ENCODE peak calls at places on chromosomes 16 and 17, in seven cellular contexts. One of them, this sample, is unnamed.

GRCh38 chr16:68452176-68452575 is 3.9 kb upstream of the SMPD3 start:
- DNase-seq in PC-9: no peak
- DNase-seq in osteoblast: peak
- DNase-seq in nephron progenitor cell: no peak
- DNase-seq in lower leg skin: no peak
- DNase-seq in uterus: no peak
- DNase-seq in astrocyte: no peak
- DNase-seq in this sample: no peak

GRCh38 chr16:73065617-73066313 is 17.8 kb upstream of the ZFHX3 start:
- DNase-seq in PC-9: no peak
- DNase-seq in osteoblast: peak
- DNase-seq in nephron progenitor cell: no peak
- DNase-seq in lower leg skin: no peak
- DNase-seq in uterus: no peak
- DNase-seq in astrocyte: no peak
- DNase-seq in this sample: no peak

GRCh38 chr16:73483076-73483791 is 435.3 kb upstream of the ZFHX3 start:
- DNase-seq in PC-9: no peak
- DNase-seq in osteoblast: no peak
- DNase-seq in nephron progenitor cell: no peak
- DNase-seq in lower leg skin: no peak
- DNase-seq in uterus: no peak
- DNase-seq in astrocyte: no peak
- DNase-seq in this sample: no peak

GRCh38 chr17:17358866-17359265 is 55.7 kb downstream of the NT5M start:
- DNase-seq in PC-9: no peak
- DNase-seq in osteoblast: peak
- DNase-seq in nephron progenitor cell: no peak
- DNase-seq in lower leg skin: no peak
- DNase-seq in uterus: peak
- DNase-seq in astrocyte: no peak
- DNase-seq in this sample: no peak

GRCh38 chr16:25009822-25010221 is 5.3 kb downstream of the ARHGAP17 start:
- DNase-seq in PC-9: no peak
- DNase-seq in osteoblast: no peak
- DNase-seq in nephron progenitor cell: no peak
- DNase-seq in lower leg skin: no peak
- DNase-seq in uterus: no peak
- DNase-seq in astrocyte: peak
- DNase-seq in this sample: no peak

GRCh38 chr17:74807925-74808324 is 31.8 kb upstream of the NAT9 start:
- DNase-seq in PC-9: no peak
- DNase-seq in osteoblast: no peak
- DNase-seq in nephron progenitor cell: no peak
- DNase-seq in lower leg skin: no peak
- DNase-seq in uterus: no peak
- DNase-seq in astrocyte: no peak
- DNase-seq in this sample: no peak

GRCh38 chr16:87835882-87836331 is 33.4 kb downstream of the SLC7A5 start:
- DNase-seq in PC-9: no peak
- DNase-seq in osteoblast: no peak
- DNase-seq in nephron progenitor cell: no peak
- DNase-seq in lower leg skin: no peak
- DNase-seq in uterus: no peak
- DNase-seq in astrocyte: no peak
- DNase-seq in this sample: no peak

GRCh38 chr17:59342681-59343127 is 11.2 kb downstream of the YPEL2 start:
- DNase-seq in PC-9: no peak
- DNase-seq in osteoblast: no peak
- DNase-seq in nephron progenitor cell: no peak
- DNase-seq in lower leg skin: no peak
- DNase-seq in uterus: no peak
- DNase-seq in astrocyte: no peak
- DNase-seq in this sample: no peak

GRCh38 chr17:57916925-57917858 is 38.0 kb downstream of the CUEDC1 start:
- DNase-seq in PC-9: no peak
- DNase-seq in osteoblast: peak
- DNase-seq in nephron progenitor cell: no peak
- DNase-seq in lower leg skin: no peak
- DNase-seq in uterus: no peak
- DNase-seq in astrocyte: no peak
- DNase-seq in this sample: no peak

GRCh38 chr17:48642059-48642842 is 16.1 kb upstream of the HOXB9 start:
- DNase-seq in PC-9: no peak
- DNase-seq in osteoblast: peak
- DNase-seq in nephron progenitor cell: peak
- DNase-seq in lower leg skin: no peak
- DNase-seq in uterus: no peak
- DNase-seq in astrocyte: no peak
- DNase-seq in this sample: no peak

GRCh38 chr16:50778284-50779163 is 36.6 kb downstream of the CYLD start:
- DNase-seq in PC-9: no peak
- DNase-seq in osteoblast: no peak
- DNase-seq in nephron progenitor cell: no peak
- DNase-seq in lower leg skin: no peak
- DNase-seq in uterus: no peak
- DNase-seq in astrocyte: no peak
- DNase-seq in this sample: no peak

GRCh38 chr17:77173104-77173503 is 32.3 kb downstream of the SEC14L1 start:
- DNase-seq in PC-9: no peak
- DNase-seq in osteoblast: no peak
- DNase-seq in nephron progenitor cell: no peak
- DNase-seq in lower leg skin: no peak
- DNase-seq in uterus: no peak
- DNase-seq in astrocyte: no peak
- DNase-seq in this sample: no peak

GRCh38 chr17:9054146-9054545 is 32.8 kb downstream of the NTN1 start:
- DNase-seq in PC-9: no peak
- DNase-seq in osteoblast: no peak
- DNase-seq in nephron progenitor cell: no peak
- DNase-seq in lower leg skin: no peak
- DNase-seq in uterus: no peak
- DNase-seq in astrocyte: no peak
- DNase-seq in this sample: no peak

GRCh38 chr16:81774348-81774747 is 4.7 kb upstream of the PLCG2 start:
- DNase-seq in PC-9: no peak
- DNase-seq in osteoblast: no peak
- DNase-seq in nephron progenitor cell: no peak
- DNase-seq in lower leg skin: no peak
- DNase-seq in uterus: no peak
- DNase-seq in astrocyte: no peak
- DNase-seq in this sample: no peak

GRCh38 chr16:55370762-55371482 is 46.9 kb downstream of the IRX6 start:
- DNase-seq in PC-9: no peak
- DNase-seq in osteoblast: peak
- DNase-seq in nephron progenitor cell: peak
- DNase-seq in lower leg skin: peak
- DNase-seq in uterus: peak
- DNase-seq in astrocyte: peak
- DNase-seq in this sample: no peak

GRCh38 chr17:39866013-39866730 is 1.8 kb upstream of the ZPBP2 start:
- DNase-seq in PC-9: no peak
- DNase-seq in osteoblast: no peak
- DNase-seq in nephron progenitor cell: no peak
- DNase-seq in lower leg skin: no peak
- DNase-seq in uterus: no peak
- DNase-seq in astrocyte: no peak
- DNase-seq in this sample: no peak

GRCh38 chr17:78174332-78174869 is 6.0 kb downstream of the SYNGR2 start:
- DNase-seq in PC-9: peak
- DNase-seq in osteoblast: peak
- DNase-seq in nephron progenitor cell: no peak
- DNase-seq in lower leg skin: peak
- DNase-seq in uterus: peak
- DNase-seq in astrocyte: no peak
- DNase-seq in this sample: no peak

GRCh38 chr17:58006563-58006923 is 503 bp downstream of the SRSF1 start:
- DNase-seq in PC-9: peak
- DNase-seq in osteoblast: peak
- DNase-seq in nephron progenitor cell: peak
- DNase-seq in lower leg skin: peak
- DNase-seq in uterus: peak
- DNase-seq in astrocyte: peak
- DNase-seq in this sample: peak

GRCh38 chr16:3461120-3461519 is 17.6 kb downstream of the NAA60 start:
- DNase-seq in PC-9: no peak
- DNase-seq in osteoblast: no peak
- DNase-seq in nephron progenitor cell: no peak
- DNase-seq in lower leg skin: no peak
- DNase-seq in uterus: no peak
- DNase-seq in astrocyte: no peak
- DNase-seq in this sample: no peak
- TF ChIP-seq CTCF in PC-9: no peak
- TF ChIP-seq CTCF in osteoblast: no peak
- TF ChIP-seq CTCF in nephron progenitor cell: no peak
- TF ChIP-seq CTCF in lower leg skin: no peak
- TF ChIP-seq CTCF in uterus: no peak
- TF ChIP-seq CTCF in astrocyte: no peak
- TF ChIP-seq CTCF in this sample: no peak

DNA sequence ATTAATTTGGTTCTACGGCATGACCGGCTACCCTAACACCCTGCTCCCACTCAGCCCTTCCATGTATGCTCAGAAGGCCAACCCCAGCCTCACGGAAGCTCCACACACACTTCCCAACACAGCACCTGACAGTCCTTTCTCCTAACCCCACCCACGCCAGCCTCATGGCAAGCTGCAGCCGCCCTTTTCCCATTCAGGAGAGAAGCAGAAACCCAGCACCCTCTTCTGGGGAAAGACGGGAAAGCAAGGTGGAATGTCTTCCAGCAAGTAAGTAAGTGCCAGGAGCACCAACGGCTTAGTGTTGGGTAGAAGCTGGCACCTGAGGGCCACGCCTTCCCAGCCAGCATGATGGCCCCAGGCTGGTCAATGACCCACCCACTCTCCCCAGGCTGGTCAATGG is 32.1 kb downstream of the ABR start:
- DNase-seq in PC-9: peak
- DNase-seq in osteoblast: peak
- DNase-seq in nephron progenitor cell: peak
- DNase-seq in lower leg skin: peak
- DNase-seq in uterus: no peak
- DNase-seq in astrocyte: peak
- DNase-seq in this sample: no peak
- TF ChIP-seq CTCF in PC-9: peak
- TF ChIP-seq CTCF in osteoblast: peak
- TF ChIP-seq CTCF in nephron progenitor cell: peak
- TF ChIP-seq CTCF in lower leg skin: no peak
- TF ChIP-seq CTCF in uterus: no peak
- TF ChIP-seq CTCF in astrocyte: peak
- TF ChIP-seq CTCF in this sample: peak

DNA sequence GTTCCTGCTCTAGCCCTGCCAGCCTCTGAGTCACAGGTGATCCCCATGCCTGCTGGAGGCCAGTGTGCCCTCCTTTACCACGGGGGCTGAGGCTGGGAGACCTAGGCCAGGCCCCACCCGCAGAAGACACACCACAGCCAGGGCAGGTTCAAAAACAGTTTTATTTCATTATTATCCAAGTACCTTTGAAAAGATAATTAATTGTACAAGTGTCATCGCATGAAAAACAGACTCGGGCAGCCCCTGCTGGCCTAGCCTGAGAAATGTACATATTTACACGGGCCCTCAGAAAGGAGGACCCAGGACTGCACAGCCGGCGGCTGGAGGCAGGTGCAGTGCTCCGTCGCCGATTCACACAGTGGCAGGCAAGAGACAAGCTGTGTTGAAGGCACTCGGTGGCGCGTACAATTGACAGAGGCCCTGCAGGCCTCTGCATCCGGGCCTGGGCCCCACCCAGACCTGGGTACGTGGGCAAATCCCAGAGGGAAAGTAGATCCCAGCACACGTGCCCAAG is 4.4 kb downstream of the PDIA2 start:
- DNase-seq in PC-9: no peak
- DNase-seq in osteoblast: peak
- DNase-seq in nephron progenitor cell: no peak
- DNase-seq in lower leg skin: no peak
- DNase-seq in uterus: no peak
- DNase-seq in astrocyte: no peak
- DNase-seq in this sample: no peak
- TF ChIP-seq CTCF in PC-9: no peak
- TF ChIP-seq CTCF in osteoblast: no peak
- TF ChIP-seq CTCF in nephron progenitor cell: no peak
- TF ChIP-seq CTCF in lower leg skin: no peak
- TF ChIP-seq CTCF in uterus: no peak
- TF ChIP-seq CTCF in astrocyte: no peak
- TF ChIP-seq CTCF in this sample: no peak

GRCh38 chr17:80220709-80221215 is 535 bp downstream of the SLC26A11 start:
- DNase-seq in PC-9: no peak
- DNase-seq in osteoblast: peak
- DNase-seq in nephron progenitor cell: peak
- DNase-seq in lower leg skin: no peak
- DNase-seq in uterus: peak
- DNase-seq in astrocyte: no peak
- DNase-seq in this sample: no peak

GRCh38 chr17:80218391-80218790 is 1.7 kb downstream of the SGSH start:
- DNase-seq in PC-9: no peak
- DNase-seq in osteoblast: peak
- DNase-seq in nephron progenitor cell: no peak
- DNase-seq in lower leg skin: no peak
- DNase-seq in uterus: no peak
- DNase-seq in astrocyte: no peak
- DNase-seq in this sample: no peak

GRCh38 chr17:80219013-80219776 is 938 bp downstream of the SGSH start:
- DNase-seq in PC-9: peak
- DNase-seq in osteoblast: peak
- DNase-seq in nephron progenitor cell: no peak
- DNase-seq in lower leg skin: peak
- DNase-seq in uterus: peak
- DNase-seq in astrocyte: peak
- DNase-seq in this sample: no peak

GRCh38 chr17:80221401-80221800 is 1.2 kb downstream of the SLC26A11 start:
- DNase-seq in PC-9: no peak
- DNase-seq in osteoblast: peak
- DNase-seq in nephron progenitor cell: no peak
- DNase-seq in lower leg skin: no peak
- DNase-seq in uterus: no peak
- DNase-seq in astrocyte: no peak
- DNase-seq in this sample: no peak

DNA sequence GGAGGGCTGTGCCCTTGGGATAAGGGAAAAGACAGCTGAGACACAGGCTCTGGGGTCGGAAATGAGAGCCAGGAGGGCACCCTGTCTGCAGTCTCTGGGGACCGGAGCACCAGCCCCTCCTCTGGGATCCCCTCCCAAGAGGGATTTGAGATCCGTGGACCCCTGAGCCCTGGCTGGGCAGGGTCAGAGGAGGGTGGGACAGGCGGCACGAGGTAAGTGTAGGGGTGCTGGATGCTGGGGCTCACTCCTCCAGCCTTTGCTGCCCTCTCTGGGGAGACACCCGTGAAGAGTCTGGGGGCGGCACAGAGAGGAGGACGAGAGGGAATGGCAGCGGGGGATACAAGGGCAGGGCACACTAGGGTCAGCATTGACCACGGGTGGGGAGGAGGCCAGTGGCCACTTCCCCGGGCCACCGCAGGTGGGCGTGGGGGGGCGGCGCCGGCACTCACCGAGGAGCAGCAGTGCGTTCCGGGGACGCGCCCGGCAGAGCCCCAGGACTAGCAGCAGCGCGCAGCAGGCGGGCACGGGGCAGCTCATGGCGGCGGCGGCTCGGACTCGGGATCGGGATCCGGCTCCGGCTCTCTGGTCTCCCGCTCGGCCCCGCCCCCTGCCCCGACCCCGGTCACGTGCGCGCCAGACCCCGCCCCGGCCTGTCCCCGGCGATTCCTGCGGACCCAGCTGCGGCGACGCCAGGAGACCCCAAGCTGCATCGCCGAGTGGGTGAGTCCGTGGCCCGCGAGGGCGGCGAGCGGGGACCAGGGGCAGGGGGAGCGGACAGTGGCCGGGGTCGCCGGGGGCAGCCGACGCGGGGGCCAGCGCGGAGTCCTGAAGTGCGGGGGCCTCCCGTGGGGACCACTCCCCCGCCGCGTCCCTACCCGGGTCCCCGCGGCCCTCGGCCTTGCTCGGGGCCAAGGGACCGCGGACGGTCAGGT is at the start of the genes SGSH and SLC26A11:
- DNase-seq in PC-9: peak
- DNase-seq in osteoblast: peak
- DNase-seq in nephron progenitor cell: peak
- DNase-seq in lower leg skin: peak
- DNase-seq in uterus: peak
- DNase-seq in astrocyte: peak
- DNase-seq in this sample: no peak
- TF ChIP-seq CTCF in PC-9: no peak
- TF ChIP-seq CTCF in osteoblast: no peak
- TF ChIP-seq CTCF in nephron progenitor cell: no peak
- TF ChIP-seq CTCF in lower leg skin: no peak
- TF ChIP-seq CTCF in uterus: no peak
- TF ChIP-seq CTCF in astrocyte: no peak
- TF ChIP-seq CTCF in this sample: peak

This sample was measured in chondrocyte.